ENCODE peak calls at places on chromosomes 2 and 18, in four cellular contexts. O is K562, Z is SK-N-SH, E is HepG2. A is an unnamed sample.
A peak's percentile ranks its signal among the peaks of the same experiment; 100 is the strongest.

GRCh38 chr2:134155134-134155533 is 98.7 kb upstream of the MGAT5 start:
- DNase-seq in E (no peak), O (no peak), Z (no peak), A (no peak)

GRCh38 chr2:158458617-158458920 is 1.8 kb downstream of the PKP4 start:
- DNase-seq in E (peak; percentile 30), O (peak; percentile 28), Z (peak; percentile 12), A (no peak)

GRCh38 chr2:117693651-117694050 is 120.8 kb upstream of the DDX18 start:
- DNase-seq in Z (no peak), E (no peak), O (no peak), A (no peak)

GRCh38 chr2:11477994-11478393 is 12.0 kb upstream of the E2F6 start:
- DNase-seq in O (peak; percentile 88), E (peak; percentile 90), Z (peak; percentile 74), A (peak; percentile 76)

GRCh38 chr2:81324046-81324445 is 1019.5 kb upstream of the LRRTM1 start:
- DNase-seq in O (no peak), E (peak; percentile 16), Z (no peak), A (peak; percentile 18)

GRCh38 chr2:121409388-121409787 is 121.3 kb upstream of the RNU4ATAC start:
- DNase-seq in E (no peak), O (no peak), Z (no peak), A (no peak)

GRCh38 chr2:238942080-238942761 is 94.3 kb downstream of the TWIST2 start:
- DNase-seq in O (no peak), E (no peak), Z (no peak), A (no peak)

GRCh38 chr18:62509779-62510178 is 13.0 kb upstream of the ZCCHC2 start:
- DNase-seq in E (peak; percentile 76), O (no peak), Z (no peak), A (no peak)

GRCh38 chr18:49161627-49162026 is 210.9 kb upstream of the SMAD7 start:
- DNase-seq in Z (peak; percentile 10), E (no peak), O (no peak), A (no peak)

GRCh38 chr18:71808576-71808975 is 735.6 kb downstream of the CBLN2 start:
- DNase-seq in Z (no peak), E (no peak), O (no peak), A (no peak)

GRCh38 chr2:51795248-51795888 is 763.4 kb upstream of the NRXN1 start:
- DNase-seq in O (peak; percentile 8), Z (peak; percentile 27), E (peak; percentile 17), A (peak; percentile 28)

GRCh38 chr2:36177282-36177681 is 178.3 kb upstream of the CRIM1 start:
- DNase-seq in E (no peak), Z (no peak), O (no peak), A (no peak)

GRCh38 chr2:25161055-25161781 is 7.2 kb downstream of the POMC start:
- DNase-seq in Z (no peak), O (no peak), E (no peak), A (no peak)

GRCh38 chr2:158936978-158937377 is 31.5 kb upstream of the TANC1 start:
- DNase-seq in E (no peak), Z (no peak), O (no peak), A (no peak)

GRCh38 chr2:10372862-10373240 is 70.1 kb downstream of the HPCAL1 start:
- DNase-seq in E (no peak), O (no peak), Z (peak; percentile 60), A (no peak)

GRCh38 chr18:32242395-32242794 is 52.6 kb downstream of the MEP1B start:
- DNase-seq in E (no peak), O (no peak), Z (no peak), A (no peak)

GRCh38 chr2:213105212-213105611 is 46.2 kb downstream of the IKZF2 start:
- DNase-seq in O (no peak), Z (no peak), E (no peak), A (no peak)

GRCh38 chr18:13389491-13390131 is 171.1 kb downstream of the LDLRAD4 start:
- DNase-seq in E (no peak), O (no peak), Z (no peak), A (no peak)

GRCh38 chr2:151975460-151976414 is 123.1 kb downstream of the CACNB4 start:
- DNase-seq in E (peak; percentile 67), Z (no peak), O (no peak), A (no peak)

GRCh38 chr18:52670903-52671302 is 330.9 kb downstream of the DCC start:
- DNase-seq in Z (peak; percentile 37), E (peak; percentile 4), O (no peak), A (no peak)

GRCh38 chr2:186697536-186697935 is 3.7 kb downstream of the FAM171B start:
- DNase-seq in Z (no peak), O (no peak), E (no peak), A (no peak)

GRCh38 chr18:36648803-36649202 is 180.0 kb downstream of the TPGS2 start:
- DNase-seq in E (no peak), Z (no peak), O (no peak), A (no peak)

GRCh38 chr18:1296237-1296636 is 391.6 kb downstream of the ADCYAP1 start:
- DNase-seq in Z (no peak), E (no peak), O (no peak), A (no peak)

GRCh38 chr2:158894078-158894477 is 74.4 kb upstream of the TANC1 start:
- DNase-seq in E (peak; percentile 16), O (peak; percentile 12), Z (no peak), A (no peak)

GRCh38 chr2:224268441-224268840 is 133.5 kb downstream of the FAM124B start:
- DNase-seq in O (peak; percentile 6), E (peak; percentile 49), Z (no peak), A (no peak)

DNA sequence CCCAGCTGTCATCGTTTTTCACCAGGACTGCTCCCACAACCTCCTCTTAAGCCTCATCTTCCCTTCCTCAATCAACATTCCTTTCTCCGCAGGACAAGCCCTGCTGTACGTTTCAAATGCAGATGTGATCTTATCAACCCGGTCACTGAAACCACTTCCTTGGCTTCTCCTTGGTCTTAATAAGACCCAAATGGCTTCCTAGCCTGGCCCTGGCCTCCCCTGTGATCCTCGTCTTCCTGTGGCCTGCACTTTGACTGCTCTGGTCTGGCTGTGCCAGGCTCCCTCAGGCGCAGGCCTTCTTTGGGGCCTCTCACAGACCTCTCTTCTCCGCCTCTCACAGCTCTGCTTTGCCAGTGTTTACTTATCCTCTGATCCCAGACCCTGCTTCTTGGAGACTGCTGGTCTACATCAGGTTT is 4.7 kb upstream of the ADNP2 start:
- DNase-seq in E (peak; percentile 30), Z (no peak), O (peak; percentile 21), A (no peak)
- TF ChIP-seq ELF1 in E (no peak), Z (no peak), O (no peak), A (no peak)

GRCh38 chr2:8455236-8456148 is 226.4 kb upstream of the ID2 start:
- DNase-seq in Z (no peak), O (no peak), E (no peak), A (no peak)
- H3K4me2 ChIP-seq in Z (no peak overlapping the region), O (no peak overlapping the region), E (peak overlapping the region; percentile 14), A (no peak overlapping the region)

DNA sequence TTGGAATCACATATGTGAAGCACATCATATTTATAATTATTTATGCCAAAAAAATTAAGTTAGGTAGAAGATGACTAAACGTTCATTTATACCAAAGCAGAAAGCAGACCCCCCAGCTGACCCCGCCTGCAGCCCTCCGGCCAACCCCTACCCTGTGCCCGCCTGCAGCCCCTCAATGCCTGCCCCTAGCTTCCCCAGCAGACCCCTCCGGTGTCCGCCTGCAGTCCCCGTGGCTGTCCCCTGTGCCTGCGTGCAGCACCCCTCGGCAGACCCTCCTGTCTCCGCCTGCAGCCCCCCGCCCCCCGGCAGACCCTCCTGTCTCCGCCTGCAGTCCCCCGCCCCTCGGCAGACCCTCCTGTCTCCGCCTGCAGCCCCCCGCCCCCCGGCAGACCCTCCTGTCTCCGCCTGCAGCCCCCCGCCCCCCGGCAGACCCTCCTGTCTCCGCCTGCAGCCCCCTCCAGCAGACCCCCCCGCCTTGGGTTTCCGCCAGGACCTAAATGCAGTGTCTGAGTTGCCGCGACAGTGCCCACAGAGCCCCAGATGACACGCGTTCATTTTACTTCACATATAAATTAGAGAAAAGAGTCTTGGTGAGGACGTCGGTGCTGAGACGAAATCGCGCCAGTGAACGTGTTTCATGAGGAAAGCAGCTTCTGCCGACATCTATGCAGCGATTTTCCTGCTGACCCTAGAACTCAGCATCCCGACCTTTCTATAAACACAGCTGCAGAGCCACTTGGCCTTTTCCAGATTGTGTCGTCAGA is 136.4 kb downstream of the NFATC1 start:
- DNase-seq in O (no peak), Z (no peak), E (no peak), A (no peak)
- TF ChIP-seq ELF1 in O (no peak), Z (no peak), E (no peak), A (no peak)

GRCh38 chr2:96204836-96205235 is 3.8 kb downstream of the STARD7 start:
- DNase-seq in E (no peak), Z (no peak), O (no peak), A (no peak)
- H3K4me2 ChIP-seq in E (peak overlapping the region; percentile 66), Z (peak overlapping the region; percentile 41), O (peak overlapping the region; percentile 66), A (no peak overlapping the region)

GRCh38 chr2:179020156-179020750 is 29.7 kb downstream of the CCDC141 start:
- DNase-seq in E (peak; percentile 44), O (peak; percentile 27), Z (peak; percentile 29), A (peak; percentile 51)
- TF ChIP-seq ELF1 in E (no peak), O (no peak), Z (no peak), A (no peak)

GRCh38 chr18:75226956-75227316 is 16.3 kb downstream of the TSHZ1 start:
- DNase-seq in E (no peak), O (no peak), Z (no peak), A (no peak)
- H3K4me2 ChIP-seq in E (peak overlapping the region; percentile 62), O (no peak overlapping the region), Z (no peak overlapping the region), A (no peak overlapping the region)

DNA sequence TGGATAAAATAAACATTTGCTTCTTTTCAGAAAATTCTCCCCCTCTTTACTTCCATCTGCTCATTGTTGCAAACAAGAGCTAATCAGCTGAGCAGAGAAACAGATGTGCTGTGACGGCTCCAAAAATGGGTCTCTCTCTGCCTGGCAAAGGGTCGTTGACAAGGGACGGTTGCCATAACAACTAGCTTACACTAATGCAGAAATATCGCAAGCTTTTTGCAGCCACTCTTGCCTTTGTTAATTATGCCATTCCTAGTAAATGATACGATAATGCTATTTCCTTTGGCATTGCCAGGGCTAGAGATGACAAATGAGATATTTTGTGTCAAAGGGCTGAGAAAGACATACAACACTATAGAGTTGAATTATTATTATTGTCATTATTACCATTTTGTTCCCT is 46.7 kb downstream of the MYO3B start:
- DNase-seq in E (no peak), O (no peak), Z (peak; percentile 61), A (no peak)
- TF ChIP-seq ELF1 in E (no peak), O (no peak), Z (no peak), A (no peak)

DNA sequence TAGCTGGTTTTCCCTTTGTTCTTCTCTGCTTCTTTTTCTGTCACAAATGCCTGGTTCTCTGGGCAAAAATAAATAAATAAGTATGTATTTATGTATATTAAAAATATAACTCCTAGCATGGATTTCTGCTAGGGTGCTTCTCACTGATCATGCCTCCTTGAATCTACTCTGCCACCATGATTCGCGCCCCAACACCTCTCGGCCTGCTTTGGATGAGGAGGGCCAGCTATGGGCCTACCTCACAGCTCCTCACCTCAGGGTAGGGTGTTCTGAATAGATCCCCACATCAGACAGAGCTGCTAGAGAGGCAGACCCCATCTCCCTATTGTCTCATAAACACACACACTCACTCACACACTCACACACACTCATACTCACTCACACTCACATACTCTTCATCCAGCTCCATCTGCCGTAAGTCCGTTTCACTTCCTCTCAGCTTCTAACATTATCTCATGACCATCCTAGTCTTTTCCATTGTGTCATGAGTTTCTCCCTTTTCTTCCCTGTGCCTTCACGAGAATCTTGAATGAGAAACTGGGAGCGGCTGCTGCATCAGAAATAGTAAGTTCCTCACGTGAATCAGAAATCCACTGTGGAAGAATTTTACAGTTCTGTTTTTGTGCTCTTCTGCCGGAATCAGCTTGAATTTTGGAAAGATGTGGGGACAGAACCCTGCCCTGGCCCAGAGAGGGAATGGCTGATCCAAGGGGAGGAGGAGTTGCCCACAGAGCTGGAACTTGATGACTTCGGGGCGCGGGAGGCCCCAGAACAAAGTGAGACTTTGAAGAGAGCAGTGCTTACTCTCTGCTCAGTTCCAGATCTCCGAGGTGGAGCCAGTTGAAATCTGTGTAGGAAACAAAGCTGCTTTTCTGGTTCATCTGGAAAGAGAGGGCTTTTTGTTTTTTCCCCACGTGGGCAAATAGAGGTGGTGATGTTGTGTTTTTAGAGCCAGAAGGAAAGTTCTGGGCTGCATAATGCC is 20.9 kb downstream of the ANXA4 start:
- DNase-seq in O (no peak), E (no peak), Z (no peak), A (no peak)
- H3K4me2 ChIP-seq in O (no peak overlapping the region), E (no peak overlapping the region), Z (no peak overlapping the region), A (no peak overlapping the region)

A was measured in HCT116.